ENCODE peak calls at places on chromosome 5, in nine cellular contexts. X, T, Z, C, S, G, A, L and V are unnamed samples.
A peak's percentile ranks its signal among the peaks of the same experiment; 100 is the strongest.

GRCh38 chr5:53123702-53124101 is 14.1 kb upstream of the MOCS2 start:
- DNase-seq in X (no peak), T (peak; percentile 13), G (no peak), A (peak; percentile 59), S (no peak), Z (no peak), L (no peak), C (no peak), V (no peak)

GRCh38 chr5:175489693-175490443 is 11.5 kb downstream of the SFXN1 start:
- DNase-seq in C (no peak), Z (no peak), A (no peak), L (no peak), T (no peak), G (no peak), S (no peak), X (no peak), V (no peak)

GRCh38 chr5:149063901-149064478 is 1.1 kb upstream of the SH3TC2 start:
- DNase-seq in L (no peak), X (no peak), A (no peak), T (no peak), G (no peak), Z (no peak), S (no peak), C (no peak), V (no peak)

GRCh38 chr5:54740141-54740540 is 222.6 kb downstream of the SNX18 start:
- DNase-seq in C (no peak), X (no peak), S (no peak), A (no peak), T (no peak), G (no peak), Z (no peak), L (no peak), V (no peak)

GRCh38 chr5:31900296-31900865 is 261.4 kb downstream of the PDZD2 start:
- DNase-seq in A (no peak), G (no peak), L (no peak), T (no peak), Z (no peak), C (no peak), X (no peak), S (no peak), V (no peak)

GRCh38 chr5:176788091-176788490 is 22.3 kb upstream of the UNC5A start:
- DNase-seq in T (no peak), Z (no peak), C (no peak), L (no peak), X (no peak), A (no peak), S (no peak), G (no peak), V (no peak)

GRCh38 chr5:85576666-85577065 is 1041.1 kb upstream of the COX7C start:
- DNase-seq in L (no peak), T (peak; percentile 0), C (no peak), X (no peak), G (no peak), Z (no peak), A (no peak), S (no peak), V (no peak)

GRCh38 chr5:28523416-28523815 is 1485.0 kb upstream of the CDH9 start:
- DNase-seq in G (no peak), L (no peak), X (no peak), Z (no peak), T (no peak), S (no peak), A (no peak), C (no peak), V (no peak)

GRCh38 chr5:135891804-135892203 is 3.8 kb downstream of the IL9 start:
- DNase-seq in G (no peak), Z (no peak), L (no peak), T (no peak), S (no peak), C (no peak), X (no peak), A (no peak), V (no peak)

GRCh38 chr5:149114403-149115312 is 26.6 kb upstream of the ABLIM3 start:
- DNase-seq in T (peak; percentile 79), X (peak; percentile 38), S (peak; percentile 89), Z (peak; percentile 75), C (peak; percentile 13), G (peak; percentile 55), L (no peak), A (peak; percentile 91), V (peak; percentile 87)

GRCh38 chr5:155850411-155850810 is 476.6 kb upstream of the SGCD start:
- DNase-seq in S (no peak), L (no peak), G (no peak), A (no peak), Z (no peak), T (no peak), X (peak; percentile 75), C (no peak), V (no peak)

GRCh38 chr5:13188393-13188792 is 756.1 kb downstream of the DNAH5 start:
- DNase-seq in G (no peak), C (no peak), L (no peak), T (peak; percentile 56), A (peak; percentile 0), S (no peak), Z (no peak), X (no peak), V (peak; percentile 32)

GRCh38 chr5:54093081-54093492 is 217.3 kb downstream of the ARL15 start:
- DNase-seq in G (no peak), Z (no peak), T (peak; percentile 76), C (no peak), S (no peak), X (peak; percentile 62), A (no peak), L (no peak), V (no peak)

GRCh38 chr5:141942185-141942857 is 15.7 kb downstream of the PCDH12 start:
- DNase-seq in G (no peak), C (no peak), S (no peak), X (no peak), L (no peak), Z (no peak), T (no peak), A (no peak), V (no peak)

GRCh38 chr5:125257057-125257970 is 510.9 kb upstream of the ZNF608 start:
- DNase-seq in A (peak; percentile 18), S (peak; percentile 27), T (no peak), X (peak; percentile 49), Z (no peak), C (no peak), G (no peak), L (no peak), V (peak; percentile 36)

GRCh38 chr5:35313296-35313695 is 83.0 kb upstream of the PRLR start:
- DNase-seq in X (no peak), C (no peak), S (no peak), L (no peak), G (no peak), T (peak; percentile 74), A (no peak), Z (no peak), V (peak; percentile 71)

GRCh38 chr5:149881069-149881622 is 63.4 kb downstream of the PDE6A start:
- DNase-seq in X (no peak), A (no peak), S (no peak), G (no peak), Z (no peak), T (no peak), C (no peak), L (no peak), V (no peak)

GRCh38 chr5:145827275-145827674 is 7.9 kb downstream of the PRELID2 start:
- DNase-seq in C (no peak), A (no peak), L (no peak), T (no peak), X (no peak), Z (no peak), S (no peak), G (no peak), V (no peak)

GRCh38 chr5:129670944-129671343 is 77.0 kb upstream of the MINAR2 start:
- DNase-seq in S (peak; percentile 82), T (no peak), A (peak; percentile 53), Z (no peak), X (no peak), G (no peak), L (no peak), C (no peak), V (peak; percentile 77)

GRCh38 chr5:72166070-72166979 is 59.0 kb downstream of the MAP1B start:
- DNase-seq in T (peak; percentile 94), S (peak; percentile 84), C (no peak), Z (peak; percentile 64), G (peak; percentile 68), A (peak; percentile 70), X (peak; percentile 90), L (no peak), V (peak; percentile 79)

GRCh38 chr5:32572778-32573480 is 12.4 kb upstream of the SUB1 start:
- DNase-seq in T (no peak), X (no peak), C (peak; percentile 94), S (no peak), Z (no peak), A (no peak), G (no peak), L (peak; percentile 35), V (no peak)

GRCh38 chr5:35046754-35047153 is 995 bp downstream of the AGXT2 start:
- DNase-seq in L (no peak), T (peak; percentile 78), C (no peak), X (no peak), G (no peak), A (peak; percentile 93), S (peak; percentile 77), Z (no peak), V (peak; percentile 99)

GRCh38 chr5:114390431-114390830 is 28.6 kb downstream of the KCNN2 start:
- DNase-seq in X (no peak), G (no peak), C (no peak), S (no peak), A (no peak), L (no peak), Z (no peak), T (no peak), V (no peak)

GRCh38 chr5:169283887-169284286 is 17.1 kb downstream of the SLIT3 start:
- DNase-seq in T (no peak), G (no peak), X (no peak), C (no peak), A (no peak), Z (no peak), L (no peak), S (no peak), V (no peak)

GRCh38 chr5:58764199-58764598 is 181.3 kb downstream of the RAB3C start:
- DNase-seq in T (no peak), A (no peak), G (no peak), X (no peak), S (no peak), Z (no peak), L (no peak), C (no peak), V (no peak)

GRCh38 chr5:179306191-179307005 is 38.9 kb downstream of the ADAMTS2 start:
- DNase-seq in C (no peak), X (no peak), L (no peak), S (no peak), Z (no peak), T (no peak), G (no peak), A (peak; percentile 56), V (peak; percentile 58)

GRCh38 chr5:39800202-39800601 is 375.4 kb upstream of the DAB2 start:
- DNase-seq in L (no peak), S (no peak), T (no peak), G (no peak), A (no peak), X (no peak), C (no peak), Z (no peak), V (no peak)

GRCh38 chr5:84343171-84343570 is 41.5 kb downstream of the EDIL3 start:
- DNase-seq in A (peak; percentile 74), T (no peak), S (peak; percentile 43), L (no peak), Z (no peak), C (no peak), G (no peak), X (no peak), V (no peak)

GRCh38 chr5:77208507-77209163 is 1.8 kb upstream of the PDE8B start:
- DNase-seq in C (no peak), G (no peak), X (no peak), T (no peak), L (no peak), Z (no peak), S (no peak), A (no peak), V (no peak)

GRCh38 chr5:130279386-130279785 is 375.1 kb downstream of the CHSY3 start:
- DNase-seq in X (no peak), L (no peak), G (no peak), C (no peak), S (no peak), A (peak; percentile 49), T (no peak), Z (no peak), V (no peak)